ENCODE peak calls at places on chromosomes 7 and 10, in five cellular contexts. F, I, U, L and Z are unnamed samples.

GRCh38 chr10:101558206-101558605 is 29.9 kb downstream of the POLL start:
- DNase-seq in F (no peak), I (no peak), U (no peak), L (no peak), Z (peak; percentile 33)

GRCh38 chr7:76302299-76303056 is at the start of gene HSPB1:
- DNase-seq in F (peak; percentile 92), I (peak; percentile 95), U (peak; percentile 97), L (peak; percentile 79), Z (peak; percentile 99)

GRCh38 chr7:32916006-32916405 is 24.4 kb upstream of the KBTBD2 start:
- DNase-seq in F (no peak), I (no peak), U (no peak), L (no peak), Z (no peak)

GRCh38 chr7:28921822-28922221 is 36.3 kb downstream of the TRIL start:
- DNase-seq in F (no peak), I (no peak), U (peak; percentile 52), L (peak; percentile 67), Z (peak; percentile 71)

GRCh38 chr10:12587408-12587807 is 238.1 kb downstream of the CAMK1D start:
- DNase-seq in F (no peak), I (no peak), U (no peak), L (no peak), Z (peak; percentile 48)

GRCh38 chr7:114979388-114979787 is 57.5 kb downstream of the MDFIC start:
- DNase-seq in F (no peak), I (no peak), U (peak; percentile 61), L (peak; percentile 10), Z (peak; percentile 52)

GRCh38 chr10:77328272-77328816 is 309.3 kb downstream of the KCNMA1 start:
- DNase-seq in F (no peak), I (no peak), U (peak; percentile 28), L (no peak), Z (no peak)

GRCh38 chr7:45363669-45364068 is 206.1 kb downstream of the RAMP3 start:
- DNase-seq in F (no peak), I (no peak), U (no peak), L (no peak), Z (no peak)

GRCh38 chr10:59434463-59435326 is 72.3 kb upstream of the FAM13C start:
- DNase-seq in F (no peak), I (no peak), U (no peak), L (no peak), Z (no peak)

GRCh38 chr10:34710391-34710751 is 104.7 kb downstream of the PARD3 start:
- DNase-seq in F (no peak), I (no peak), U (no peak), L (no peak), Z (peak; percentile 85)

GRCh38 chr7:128281605-128282380 is 40.7 kb downstream of the LEP start:
- DNase-seq in F (no peak), I (no peak), U (no peak), L (no peak), Z (no peak)

GRCh38 chr10:71501402-71501801 is 104.7 kb downstream of the CDH23 start:
- DNase-seq in F (peak; percentile 43), I (no peak), U (no peak), L (no peak), Z (no peak)

GRCh38 chr7:30546596-30546995 is 42.0 kb upstream of the GGCT start:
- DNase-seq in F (no peak), I (no peak), U (no peak), L (no peak), Z (no peak)
- H3K4me3 ChIP-seq in F (no peak overlapping the region), I (no peak overlapping the region), U (no peak overlapping the region), L (no peak overlapping the region), Z (no peak overlapping the region)

GRCh38 chr7:25430200-25430953 is 202.1 kb upstream of the NPVF start:
- DNase-seq in F (no peak), I (no peak), U (no peak), L (no peak), Z (no peak)

GRCh38 chr7:25431956-25432355 is 203.7 kb upstream of the NPVF start:
- DNase-seq in F (no peak), I (no peak), U (no peak), L (no peak), Z (no peak)

GRCh38 chr7:25427721-25428120 is 199.4 kb upstream of the NPVF start:
- DNase-seq in F (no peak), I (no peak), U (no peak), L (no peak), Z (no peak)

GRCh38 chr7:25432807-25433206 is 204.5 kb upstream of the NPVF start:
- DNase-seq in F (no peak), I (no peak), U (no peak), L (no peak), Z (no peak)

DNA sequence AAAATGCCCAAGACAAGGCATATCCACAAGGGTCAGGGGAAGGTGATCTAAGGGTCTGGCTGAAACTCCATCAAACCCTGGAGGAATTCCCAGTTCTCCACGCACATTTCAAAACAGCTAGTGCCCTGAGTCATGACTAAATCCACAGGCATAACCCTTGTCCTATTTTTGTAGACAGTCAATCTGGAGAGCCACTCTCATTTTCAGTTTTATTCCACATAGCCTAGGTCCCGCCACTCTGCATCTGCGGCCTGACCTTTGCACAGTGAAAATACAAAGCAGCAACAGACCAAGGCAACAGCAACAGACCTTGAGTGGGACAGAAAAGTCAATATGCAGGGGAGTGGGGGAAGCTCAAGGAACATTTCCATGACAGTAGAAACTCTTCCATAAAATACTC is 201.4 kb upstream of the NPVF start:
- DNase-seq in F (no peak), I (no peak), U (no peak), L (no peak), Z (no peak)
- TF ChIP-seq POLR2AphosphoS5 in F (no peak), I (no peak), U (no peak), L (no peak), Z (no peak)

GRCh38 chr7:151115121-151115835 is 29.0 kb downstream of the AGAP3 start:
- DNase-seq in F (no peak), I (no peak), U (no peak), L (no peak), Z (no peak)
- H3K4me3 ChIP-seq in F (peak overlapping the region; percentile 18), I (peak overlapping the region; percentile 55), U (peak overlapping the region; percentile 24), L (peak overlapping the region; percentile 68), Z (peak overlapping the region; percentile 32)

GRCh38 chr7:130887182-130888016 is 153.4 kb upstream of the KLF14 start:
- DNase-seq in F (no peak), I (no peak), U (no peak), L (peak; percentile 80), Z (no peak)
- TF ChIP-seq POLR2AphosphoS5 in F (no peak), I (no peak), U (no peak), L (peak; percentile 74), Z (no peak)

DNA sequence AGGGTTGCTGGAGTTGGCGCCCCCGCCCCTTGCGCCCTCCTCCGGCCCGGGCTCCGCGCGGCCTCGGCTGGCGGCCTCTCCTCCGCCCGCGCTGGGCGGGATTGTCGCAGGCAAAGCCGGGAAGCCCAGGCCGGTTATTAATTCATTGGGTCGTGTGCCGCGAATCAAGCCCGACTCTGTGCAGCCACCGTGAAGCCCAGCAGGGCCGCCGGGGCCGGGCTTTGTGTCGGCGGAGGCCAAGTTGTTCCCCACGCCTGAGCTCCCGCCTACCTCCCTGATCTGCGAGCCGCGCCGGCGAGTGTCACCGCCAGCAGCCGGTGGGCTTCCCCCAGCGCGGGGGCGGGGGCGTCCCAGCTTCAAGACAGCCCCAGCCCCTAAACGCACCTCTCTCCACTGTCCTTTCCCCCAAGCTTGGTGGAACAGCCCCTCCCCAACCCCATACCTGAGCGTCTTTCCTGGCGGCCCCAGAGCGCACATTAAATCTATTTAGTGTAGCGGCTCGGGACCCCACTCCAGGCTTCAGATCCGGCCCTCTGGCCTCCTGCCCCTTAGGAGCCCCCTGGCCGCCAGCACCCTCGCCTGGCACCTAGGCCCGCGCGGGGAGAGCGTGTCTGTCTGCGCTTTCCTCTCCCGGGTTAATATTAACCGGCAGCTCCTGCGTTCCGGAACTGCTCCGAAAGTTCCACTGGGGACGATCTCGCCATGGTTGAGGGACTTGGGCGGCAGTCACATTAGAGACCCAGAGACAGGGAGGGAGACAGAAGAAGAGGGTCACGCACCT is 3.5 kb downstream of the SHH start:
- DNase-seq in F (peak; percentile 52), I (no peak), U (peak; percentile 67), L (no peak), Z (no peak)
- H3K4me3 ChIP-seq in F (peak overlapping the region; percentile 13), I (peak overlapping the region; percentile 13), U (peak overlapping the region; percentile 41), L (no peak overlapping the region), Z (peak overlapping the region; percentile 9)

GRCh38 chr7:44068054-44068453 is 2.7 kb upstream of the PGAM2 start:
- DNase-seq in F (peak; percentile 69), I (no peak), U (no peak), L (no peak), Z (peak; percentile 57)

GRCh38 chr7:44065431-44066110 is at the start of gene PGAM2:
- DNase-seq in F (peak; percentile 79), I (no peak), U (no peak), L (no peak), Z (peak; percentile 79)

GRCh38 chr7:44066111-44066460 is 719 bp upstream of the PGAM2 start:
- DNase-seq in F (no peak), I (peak; percentile 72), U (no peak), L (no peak), Z (no peak)

GRCh38 chr7:44067064-44067951 is 1.9 kb upstream of the PGAM2 start:
- DNase-seq in F (peak; percentile 69), I (peak; percentile 55), U (no peak), L (no peak), Z (peak; percentile 64)

DNA sequence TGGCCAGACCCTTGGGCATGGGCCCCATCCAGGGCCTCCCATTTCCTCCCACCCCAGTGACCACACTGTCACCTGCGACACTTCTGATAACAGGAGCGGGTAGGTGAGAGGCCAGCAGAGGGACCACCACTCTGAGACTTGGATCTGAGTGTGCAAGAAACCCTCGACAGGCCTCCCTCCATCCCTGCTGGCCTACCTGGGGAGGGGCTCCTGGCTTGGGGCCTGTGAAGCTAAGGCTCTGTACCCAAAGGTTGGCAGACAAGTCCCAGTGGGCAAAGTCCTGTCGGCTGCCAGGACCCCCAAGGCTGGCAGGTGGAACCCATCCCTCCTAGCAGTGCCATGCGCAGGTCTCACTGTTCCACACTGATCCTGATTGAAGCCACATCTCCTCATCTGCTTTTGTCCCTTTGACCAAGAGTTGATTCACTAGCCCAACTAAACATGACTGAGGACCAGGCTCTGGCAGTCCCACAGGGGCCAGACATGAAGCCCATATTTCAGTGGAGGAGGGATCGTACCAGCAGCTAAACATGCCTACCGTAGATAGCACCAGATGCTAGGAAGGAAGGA is 1.2 kb upstream of the PGAM2 start:
- DNase-seq in F (peak; percentile 76), I (peak; percentile 72), U (no peak), L (no peak), Z (peak; percentile 60)
- TF ChIP-seq POLR2AphosphoS5 in F (peak; percentile 77), I (no peak), U (no peak), L (peak; percentile 11), Z (no peak)

GRCh38 chr7:2068693-2069471 is 163.9 kb downstream of the MAD1L1 start:
- DNase-seq in F (no peak), I (no peak), U (no peak), L (no peak), Z (no peak)

GRCh38 chr7:2065516-2065915 is 167.2 kb downstream of the MAD1L1 start:
- DNase-seq in F (no peak), I (no peak), U (no peak), L (no peak), Z (no peak)

GRCh38 chr7:2069472-2069860 is 163.3 kb downstream of the MAD1L1 start:
- DNase-seq in F (no peak), I (no peak), U (no peak), L (no peak), Z (no peak)

GRCh38 chr7:2063562-2064360 is 169.0 kb downstream of the MAD1L1 start:
- DNase-seq in F (no peak), I (no peak), U (peak; percentile 65), L (no peak), Z (no peak)

GRCh38 chr7:2066251-2066919 is 166.4 kb downstream of the MAD1L1 start:
- DNase-seq in F (peak; percentile 87), I (no peak), U (no peak), L (no peak), Z (no peak)
- H3K4me3 ChIP-seq in F (no peak overlapping the region), I (no peak overlapping the region), U (no peak overlapping the region), L (no peak overlapping the region), Z (no peak overlapping the region)